ENCODE peak calls at places on chromosomes 6 and 20, in eight cellular contexts. F, W, P, O, K, Z, H and E are unnamed samples.

GRCh38 chr20:50276119-50277063 is 85.8 kb downstream of the CEBPB start:
- DNase-seq in F (no peak), W (no peak), P (no peak), O (no peak), K (no peak), Z (no peak), H (no peak), E (no peak)

GRCh38 chr6:113855500-113856010 is 1.6 kb upstream of the MARCKS start:
- DNase-seq in F (no peak), W (no peak), P (peak; percentile 27), O (no peak), K (no peak), Z (peak; percentile 23), H (peak; percentile 76), E (peak; percentile 66)

GRCh38 chr20:10660661-10661060 is 13.1 kb downstream of the JAG1 start:
- DNase-seq in F (no peak), W (no peak), P (no peak), O (no peak), K (no peak), Z (no peak), H (peak; percentile 61), E (no peak)

GRCh38 chr6:131995924-131996323 is 44.8 kb upstream of the CCN2 start:
- DNase-seq in F (no peak), W (peak; percentile 80), P (no peak), O (no peak), K (no peak), Z (no peak), H (no peak), E (peak; percentile 77)

GRCh38 chr20:31758521-31758920 is 19.4 kb downstream of the TPX2 start:
- DNase-seq in F (no peak), W (no peak), P (no peak), O (no peak), K (no peak), Z (no peak), H (no peak), E (peak; percentile 29)

GRCh38 chr6:38415231-38416005 is 224.3 kb downstream of the BTBD9 start:
- DNase-seq in F (no peak), W (no peak), P (no peak), O (no peak), K (no peak), Z (no peak), H (no peak), E (no peak)

GRCh38 chr6:166419268-166419667 is 36.5 kb upstream of the MPC1 start:
- DNase-seq in F (no peak), W (peak; percentile 37), P (no peak), O (peak; percentile 59), K (no peak), Z (no peak), H (no peak), E (peak; percentile 49)

GRCh38 chr6:56050530-56050929 is 175.1 kb upstream of the BMP5 start:
- DNase-seq in F (no peak), W (no peak), P (no peak), O (no peak), K (no peak), Z (no peak), H (no peak), E (no peak)

GRCh38 chr6:47206626-47207025 is 103.1 kb downstream of the TNFRSF21 start:
- DNase-seq in F (no peak), W (no peak), P (no peak), O (no peak), K (no peak), Z (no peak), H (no peak), E (peak; percentile 77)

GRCh38 chr6:17013701-17014100 is 88.1 kb upstream of the STMND1 start:
- DNase-seq in F (no peak), W (peak; percentile 39), P (no peak), O (no peak), K (no peak), Z (no peak), H (no peak), E (peak; percentile 49)

GRCh38 chr6:132320007-132320406 is 81.3 kb downstream of the MOXD1 start:
- DNase-seq in F (no peak), W (peak; percentile 66), P (no peak), O (no peak), K (no peak), Z (no peak), H (no peak), E (peak; percentile 85)

GRCh38 chr6:158642097-158642601 is 2.4 kb downstream of the DYNLT1 start:
- DNase-seq in F (no peak), W (peak; percentile 87), P (no peak), O (no peak), K (no peak), Z (no peak), H (peak; percentile 24), E (peak; percentile 78)

GRCh38 chr20:22523499-22524392 is 60.6 kb downstream of the FOXA2 start:
- DNase-seq in F (no peak), W (no peak), P (no peak), O (no peak), K (no peak), Z (no peak), H (no peak), E (no peak)

GRCh38 chr20:25078662-25079061 is 3.3 kb downstream of the VSX1 start:
- DNase-seq in F (no peak), W (no peak), P (no peak), O (no peak), K (no peak), Z (no peak), H (no peak), E (no peak)

GRCh38 chr6:145929037-145929633 is 35.0 kb downstream of the SHPRH start:
- DNase-seq in F (no peak), W (no peak), P (no peak), O (no peak), K (no peak), Z (no peak), H (no peak), E (peak; percentile 58)

GRCh38 chr20:17469631-17470030 is 61.5 kb downstream of the BFSP1 start:
- DNase-seq in F (no peak), W (no peak), P (no peak), O (no peak), K (no peak), Z (no peak), H (no peak), E (no peak)

GRCh38 chr6:53544050-53544499 is 826 bp downstream of the GCLC start:
- DNase-seq in F (no peak), W (no peak), P (no peak), O (no peak), K (no peak), Z (no peak), H (no peak), E (no peak)

GRCh38 chr20:38665094-38665493 is 59.2 kb upstream of the SLC32A1 start:
- DNase-seq in F (no peak), W (no peak), P (no peak), O (no peak), K (no peak), Z (no peak), H (no peak), E (no peak)

GRCh38 chr6:4844108-4844507 is 67.9 kb downstream of the CDYL start:
- DNase-seq in F (peak; percentile 20), W (no peak), P (no peak), O (no peak), K (no peak), Z (no peak), H (peak; percentile 72), E (no peak)

GRCh38 chr20:37968726-37969401 is 64.4 kb downstream of the TTI1 start:
- DNase-seq in F (no peak), W (no peak), P (no peak), O (no peak), K (no peak), Z (no peak), H (peak; percentile 78), E (peak; percentile 8)

GRCh38 chr6:169324661-169325459 is 71.2 kb upstream of the THBS2 start:
- DNase-seq in F (no peak), W (no peak), P (no peak), O (no peak), K (no peak), Z (no peak), H (no peak), E (no peak)

GRCh38 chr6:25506020-25506419 is 146.0 kb upstream of the SCGN start:
- DNase-seq in F (no peak), W (no peak), P (no peak), O (no peak), K (no peak), Z (no peak), H (no peak), E (no peak)

GRCh38 chr6:7325750-7326149 is 12.8 kb upstream of the SSR1 start:
- DNase-seq in F (no peak), W (no peak), P (no peak), O (no peak), K (no peak), Z (no peak), H (no peak), E (no peak)

GRCh38 chr20:1907586-1907985 is 12.4 kb downstream of the SIRPA start:
- DNase-seq in F (no peak), W (peak; percentile 25), P (no peak), O (no peak), K (no peak), Z (no peak), H (no peak), E (no peak)

GRCh38 chr6:51472745-51473483 is 614.5 kb downstream of the PKHD1 start:
- DNase-seq in F (no peak), W (no peak), P (no peak), O (no peak), K (no peak), Z (no peak), H (peak; percentile 50), E (no peak)

GRCh38 chr20:4014031-4014474 is 1.3 kb downstream of the RNF24 start:
- DNase-seq in F (no peak), W (no peak), P (no peak), O (no peak), K (no peak), Z (peak; percentile 65), H (peak; percentile 64), E (peak; percentile 85)

GRCh38 chr6:168035661-168036616 is 38.5 kb downstream of the KIF25 start:
- DNase-seq in F (peak; percentile 51), W (no peak), P (no peak), O (no peak), K (no peak), Z (no peak), H (no peak), E (peak; percentile 91)

GRCh38 chr20:33169176-33169794 is 1.3 kb downstream of the BPIFA2 start:
- DNase-seq in F (peak; percentile 63), W (no peak), P (no peak), O (no peak), K (no peak), Z (no peak), H (peak; percentile 83), E (no peak)

GRCh38 chr20:38277285-38277684 is 16.8 kb upstream of the KIAA1755 start:
- DNase-seq in F (no peak), W (no peak), P (no peak), O (no peak), K (no peak), Z (no peak), H (no peak), E (no peak)

GRCh38 chr6:147999001-147999540 is 343.6 kb upstream of the SASH1 start:
- DNase-seq in F (no peak), W (no peak), P (no peak), O (no peak), K (no peak), Z (no peak), H (no peak), E (no peak)

GRCh38 chr20:61909028-61909427 is 156.7 kb downstream of the TAF4 start:
- DNase-seq in F (peak; percentile 66), W (no peak), P (no peak), O (no peak), K (no peak), Z (no peak), H (no peak), E (no peak)